ENCODE peak calls at places on chromosomes 7 and 10, in eight cellular contexts. W is sigmoid colon, T is endothelial cell, L is PC-3, U is neural progenitor cell, G is AG04450, A is endothelial cell of umbilical vein, K is choroid plexus epithelial cell. R is an unnamed sample.

GRCh38 chr10:87053577-87054181 is 33.6 kb downstream of the FAM25A start:
- DNase-seq in W (no peak), T (no peak), L (no peak), U (no peak), G (no peak), A (no peak), K (no peak), R (no peak)

GRCh38 chr7:1659696-1660095 is 10.4 kb upstream of the ELFN1 start:
- DNase-seq in W (no peak), T (no peak), L (peak; percentile 34), U (no peak), G (no peak), A (no peak), K (peak; percentile 21), R (no peak)

GRCh38 chr7:117908031-117908795 is 35.0 kb upstream of the CTTNBP2 start:
- DNase-seq in W (no peak), T (no peak), L (no peak), U (no peak), G (no peak), A (no peak), K (no peak), R (no peak)

GRCh38 chr7:123635551-123636359 is 19.9 kb upstream of the LMOD2 start:
- DNase-seq in W (no peak), T (no peak), L (peak; percentile 55), U (peak; percentile 54), G (no peak), A (peak; percentile 64), K (peak; percentile 85), R (peak; percentile 17)

GRCh38 chr10:16483241-16483917 is 38.3 kb downstream of the C1QL3 start:
- DNase-seq in W (no peak), T (no peak), L (no peak), U (no peak), G (no peak), A (no peak), K (no peak), R (no peak)

GRCh38 chr7:20219446-20220292 is 2.5 kb upstream of the MACC1 start:
- DNase-seq in W (peak; percentile 80), T (peak; percentile 52), L (peak; percentile 90), U (no peak), G (peak; percentile 69), A (peak; percentile 95), K (peak; percentile 95), R (no peak)

GRCh38 chr7:67738-68395 is 124.5 kb upstream of the FAM20C start:
- DNase-seq in W (peak; percentile 57), T (no peak), L (peak; percentile 72), U (peak; percentile 38), G (no peak), A (no peak), K (no peak), R (no peak)

GRCh38 chr7:99061001-99061779 is 82.7 kb downstream of the SMURF1 start:
- DNase-seq in W (no peak), T (no peak), L (no peak), U (no peak), G (no peak), A (no peak), K (no peak), R (no peak)

GRCh38 chr10:84265378-84265777 is 20.5 kb downstream of the RGR start:
- DNase-seq in W (no peak), T (no peak), L (no peak), U (no peak), G (no peak), A (no peak), K (no peak), R (no peak)

GRCh38 chr7:75611557-75612178 is 119.5 kb downstream of the SPDYE5 start:
- DNase-seq in W (peak; percentile 84), T (peak; percentile 34), L (no peak), U (peak; percentile 50), G (no peak), A (peak; percentile 82), K (no peak), R (no peak)

DNA sequence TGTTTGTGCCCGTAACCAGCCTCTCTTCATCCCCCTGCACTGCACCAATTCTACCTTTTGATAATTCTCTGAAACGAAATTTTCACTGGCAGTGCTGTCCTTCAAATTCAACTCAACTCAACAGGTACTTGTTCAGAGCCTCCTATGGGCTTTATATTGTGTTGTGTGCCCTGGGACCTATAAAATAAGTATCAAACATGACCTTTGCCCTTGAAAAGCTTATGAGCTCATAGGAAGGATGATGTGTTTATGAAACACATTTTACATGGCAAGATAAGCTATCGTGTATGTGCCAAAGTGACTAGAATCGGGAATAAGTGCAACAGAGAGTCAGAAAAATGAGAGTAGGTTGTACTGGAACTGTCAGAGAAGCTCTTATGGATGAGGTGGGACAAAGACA is 923.5 kb downstream of the LRMDA start:
- DNase-seq in W (no peak), T (no peak), L (peak; percentile 51), U (no peak), G (no peak), A (no peak), K (no peak), R (no peak)
- TF ChIP-seq CTCF in W (no peak), T (no peak), L (no peak), U (no peak), G (no peak), A (no peak), K (no peak), R (no peak)

GRCh38 chr7:141645188-141645587 is 56.8 kb downstream of the DENND11 start:
- DNase-seq in W (no peak), T (no peak), L (no peak), U (no peak), G (no peak), A (no peak), K (no peak), R (no peak)
- TF ChIP-seq CTCF in W (no peak), T (no peak), L (no peak), U (no peak), G (no peak), A (no peak), K (no peak), R (no peak)

GRCh38 chr10:116272497-116273221 is at the start of gene GFRA1:
- DNase-seq in W (peak; percentile 74), T (peak; percentile 29), L (no peak), U (peak; percentile 69), G (no peak), A (no peak), K (no peak), R (peak; percentile 58)
- TF ChIP-seq CTCF in W (peak; percentile 17), T (peak; percentile 14), L (no peak), U (peak; percentile 40), G (no peak), A (no peak), K (no peak), R (no peak)

GRCh38 chr10:7622969-7623368 is 43.8 kb downstream of the ITIH5 start:
- DNase-seq in W (no peak), T (peak; percentile 59), L (no peak), U (peak; percentile 60), G (no peak), A (no peak), K (no peak), R (no peak)
- TF ChIP-seq CTCF in W (no peak), T (no peak), L (no peak), U (peak; percentile 57), G (peak; percentile 7), A (no peak), K (no peak), R (peak; percentile 33)

DNA sequence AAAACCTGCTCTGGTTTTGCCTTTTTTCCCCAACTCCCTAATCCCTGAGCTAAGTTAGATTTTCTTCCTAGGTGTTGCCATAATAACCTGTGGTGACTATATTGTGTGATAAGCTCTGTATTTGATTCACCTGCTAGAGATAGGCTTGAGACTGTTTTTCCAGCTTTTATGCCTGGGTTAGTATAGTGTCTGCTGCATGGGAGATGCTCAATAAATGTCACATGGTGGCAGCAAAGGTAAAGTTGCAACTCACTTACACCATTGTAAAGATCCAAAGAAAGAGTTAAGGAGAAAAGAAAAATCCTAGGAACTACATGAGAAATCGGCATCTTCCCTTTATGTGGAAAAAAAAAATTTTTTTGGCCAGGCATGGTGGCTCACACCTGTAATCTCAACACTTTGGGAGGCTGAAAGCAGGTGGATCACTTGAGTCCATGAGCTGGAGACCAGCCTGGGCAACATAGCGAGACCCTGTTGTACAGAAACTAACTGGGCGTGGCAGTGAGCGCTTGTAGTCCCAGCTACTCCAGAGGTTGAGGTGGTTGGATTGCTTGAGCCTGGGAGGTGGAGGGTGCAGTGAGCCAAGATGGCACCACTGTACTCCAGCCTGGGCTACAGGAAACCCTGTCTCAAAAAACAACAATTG is 3.7 kb downstream of the CCNJ start:
- DNase-seq in W (no peak), T (no peak), L (no peak), U (no peak), G (no peak), A (peak; percentile 49), K (peak; percentile 18), R (peak; percentile 12)
- TF ChIP-seq CTCF in W (no peak), T (no peak), L (no peak), U (peak; percentile 17), G (no peak), A (no peak), K (no peak), R (peak; percentile 16)

GRCh38 chr10:11411926-11412545 is 199.4 kb downstream of the USP6NL start:
- DNase-seq in W (no peak), T (no peak), L (no peak), U (no peak), G (no peak), A (no peak), K (peak; percentile 15), R (no peak)
- TF ChIP-seq CTCF in W (no peak), T (no peak), L (peak; percentile 22), U (peak; percentile 27), G (peak; percentile 18), A (no peak), K (peak; percentile 24), R (peak; percentile 19)